ENCODE peak calls at places on chromosome 22, in four cellular contexts. One of them, this sample, is unnamed.
A peak's percentile ranks its signal among the peaks of the same experiment; 100 is the strongest.

GRCh38 chr22:44180706-44181032 is at the start of gene PARVG:
- DNase-seq in germinal center: peak; percentile 83
- DNase-seq in mesendoderm: peak; percentile 59
- DNase-seq in AG10803: no peak
- DNase-seq in this sample: peak; percentile 74

GRCh38 chr22:24146791-24147353 is 34.4 kb upstream of the SUSD2 start:
- DNase-seq in germinal center: no peak
- DNase-seq in mesendoderm: peak; percentile 55
- DNase-seq in AG10803: peak; percentile 88
- DNase-seq in this sample: no peak

GRCh38 chr22:39362932-39363331 is 13.1 kb downstream of the SYNGR1 start:
- DNase-seq in germinal center: no peak
- DNase-seq in mesendoderm: peak; percentile 53
- DNase-seq in AG10803: no peak
- DNase-seq in this sample: no peak

GRCh38 chr22:48331266-48331665 is 1496.4 kb downstream of the BRD1 start:
- DNase-seq in germinal center: no peak
- DNase-seq in mesendoderm: no peak
- DNase-seq in AG10803: no peak
- DNase-seq in this sample: no peak

GRCh38 chr22:22084089-22084711 is 101.6 kb upstream of the TOP3B start:
- DNase-seq in germinal center: no peak
- DNase-seq in mesendoderm: no peak
- DNase-seq in AG10803: no peak
- DNase-seq in this sample: no peak

GRCh38 chr22:20464096-20464614 is 26.5 kb upstream of the SCARF2 start:
- DNase-seq in germinal center: peak; percentile 71
- DNase-seq in mesendoderm: no peak
- DNase-seq in AG10803: no peak
- DNase-seq in this sample: no peak

GRCh38 chr22:38299758-38300157 is 17.5 kb downstream of the CSNK1E start:
- DNase-seq in germinal center: no peak
- DNase-seq in mesendoderm: no peak
- DNase-seq in AG10803: no peak
- DNase-seq in this sample: no peak

GRCh38 chr22:38423512-38424503 is 31.2 kb downstream of the KCNJ4 start:
- DNase-seq in germinal center: no peak
- DNase-seq in mesendoderm: no peak
- DNase-seq in AG10803: no peak
- DNase-seq in this sample: no peak

GRCh38 chr22:47878460-47878859 is 1116.0 kb downstream of the TBC1D22A start:
- DNase-seq in germinal center: no peak
- DNase-seq in mesendoderm: no peak
- DNase-seq in AG10803: no peak
- DNase-seq in this sample: no peak

GRCh38 chr22:46823248-46823647 is 60.8 kb downstream of the TBC1D22A start:
- DNase-seq in germinal center: no peak
- DNase-seq in mesendoderm: no peak
- DNase-seq in AG10803: no peak
- DNase-seq in this sample: no peak

GRCh38 chr22:41929158-41929896 is 2.7 kb upstream of the TNFRSF13C start:
- DNase-seq in germinal center: no peak
- DNase-seq in mesendoderm: no peak
- DNase-seq in AG10803: no peak
- DNase-seq in this sample: no peak

GRCh38 chr22:48004936-48005335 is 1242.5 kb downstream of the TBC1D22A start:
- DNase-seq in germinal center: no peak
- DNase-seq in mesendoderm: no peak
- DNase-seq in AG10803: no peak
- DNase-seq in this sample: no peak

GRCh38 chr22:44646141-44646540 is 55.9 kb upstream of the PRR5 start:
- DNase-seq in germinal center: no peak
- DNase-seq in mesendoderm: no peak
- DNase-seq in AG10803: no peak
- DNase-seq in this sample: no peak

GRCh38 chr22:42807185-42807584 is 49.9 kb downstream of the ARFGAP3 start:
- DNase-seq in germinal center: no peak
- DNase-seq in mesendoderm: no peak
- DNase-seq in AG10803: no peak
- DNase-seq in this sample: no peak

GRCh38 chr22:40031766-40032470 is 37.2 kb downstream of the FAM83F start:
- DNase-seq in germinal center: no peak
- DNase-seq in mesendoderm: no peak
- DNase-seq in AG10803: peak; percentile 56
- DNase-seq in this sample: no peak

GRCh38 chr22:18110194-18110943 is at the start of gene TUBA8:
- DNase-seq in germinal center: peak; percentile 52
- DNase-seq in mesendoderm: peak; percentile 29
- DNase-seq in AG10803: peak; percentile 19
- DNase-seq in this sample: no peak

GRCh38 chr22:38734203-38735100 is 21.3 kb downstream of the SUN2 start:
- DNase-seq in germinal center: no peak
- DNase-seq in mesendoderm: no peak
- DNase-seq in AG10803: no peak
- DNase-seq in this sample: no peak

GRCh38 chr22:46229701-46230100 is 20.4 kb downstream of the CDPF1 start:
- DNase-seq in germinal center: no peak
- DNase-seq in mesendoderm: no peak
- DNase-seq in AG10803: peak; percentile 67
- DNase-seq in this sample: no peak

GRCh38 chr22:41285441-41285819 is 557 bp downstream of the RANGAP1 start:
- DNase-seq in germinal center: peak; percentile 60
- DNase-seq in mesendoderm: peak; percentile 91
- DNase-seq in AG10803: peak; percentile 82
- DNase-seq in this sample: peak; percentile 50

GRCh38 chr22:35150163-35151107 is 84.5 kb downstream of the ISX start:
- DNase-seq in germinal center: peak; percentile 44
- DNase-seq in mesendoderm: peak; percentile 74
- DNase-seq in AG10803: peak; percentile 26
- DNase-seq in this sample: no peak

GRCh38 chr22:18152519-18152918 is 2.5 kb downstream of the USP18 start:
- DNase-seq in germinal center: peak; percentile 3
- DNase-seq in mesendoderm: no peak
- DNase-seq in AG10803: no peak
- DNase-seq in this sample: peak; percentile 66

GRCh38 chr22:30776476-30776875 is 81.8 kb downstream of the OSBP2 start:
- DNase-seq in germinal center: no peak
- DNase-seq in mesendoderm: no peak
- DNase-seq in AG10803: no peak
- DNase-seq in this sample: no peak

GRCh38 chr22:19117111-19117512 is 5.1 kb downstream of the DGCR2 start:
- DNase-seq in germinal center: no peak
- DNase-seq in mesendoderm: no peak
- DNase-seq in AG10803: no peak
- DNase-seq in this sample: no peak

GRCh38 chr22:27535452-27535851 is 266.1 kb downstream of the MN1 start:
- DNase-seq in germinal center: no peak
- DNase-seq in mesendoderm: no peak
- DNase-seq in AG10803: no peak
- DNase-seq in this sample: no peak

GRCh38 chr22:38412435-38413084 is 42.4 kb downstream of the KCNJ4 start:
- DNase-seq in germinal center: peak; percentile 75
- DNase-seq in mesendoderm: no peak
- DNase-seq in AG10803: no peak
- DNase-seq in this sample: peak; percentile 77

GRCh38 chr22:40826984-40827741 is 8.0 kb upstream of the SLC25A17 start:
- DNase-seq in germinal center: no peak
- DNase-seq in mesendoderm: peak; percentile 66
- DNase-seq in AG10803: no peak
- DNase-seq in this sample: no peak